ENCODE peak calls at places on chromosomes 16 and 17, in eight cellular contexts. One of them, this sample, is unnamed.

GRCh38 chr17:8494021-8494420 is 58.3 kb downstream of the NDEL1 start:
- DNase-seq in fibroblast of pulmonary artery: no peak
- DNase-seq in AG09309: no peak
- DNase-seq in foreskin fibroblast: no peak
- DNase-seq in ascending aorta: no peak
- DNase-seq in sigmoid colon: no peak
- DNase-seq in H9: no peak
- DNase-seq in psoas muscle: no peak
- DNase-seq in this sample: no peak

GRCh38 chr17:73765824-73766563 is 121.7 kb upstream of the SDK2 start:
- DNase-seq in AG09309: no peak
- DNase-seq in sigmoid colon: no peak
- DNase-seq in ascending aorta: no peak
- DNase-seq in fibroblast of pulmonary artery: no peak
- DNase-seq in H9: no peak
- DNase-seq in foreskin fibroblast: no peak
- DNase-seq in psoas muscle: no peak
- DNase-seq in this sample: no peak

GRCh38 chr17:32609085-32609484 is 122.3 kb downstream of the CDK5R1 start:
- DNase-seq in fibroblast of pulmonary artery: peak
- DNase-seq in sigmoid colon: no peak
- DNase-seq in psoas muscle: peak
- DNase-seq in foreskin fibroblast: no peak
- DNase-seq in ascending aorta: no peak
- DNase-seq in H9: no peak
- DNase-seq in AG09309: no peak
- DNase-seq in this sample: peak

GRCh38 chr17:78684026-78684425 is 98.0 kb downstream of the CYTH1 start:
- DNase-seq in sigmoid colon: no peak
- DNase-seq in psoas muscle: no peak
- DNase-seq in foreskin fibroblast: no peak
- DNase-seq in H9: peak
- DNase-seq in AG09309: no peak
- DNase-seq in fibroblast of pulmonary artery: no peak
- DNase-seq in ascending aorta: no peak
- DNase-seq in this sample: no peak

GRCh38 chr17:57645950-57646686 is 99.0 kb downstream of the CCDC182 start:
- DNase-seq in AG09309: no peak
- DNase-seq in foreskin fibroblast: no peak
- DNase-seq in psoas muscle: no peak
- DNase-seq in H9: no peak
- DNase-seq in fibroblast of pulmonary artery: no peak
- DNase-seq in sigmoid colon: no peak
- DNase-seq in ascending aorta: no peak
- DNase-seq in this sample: no peak

GRCh38 chr16:3578121-3578520 is 918 bp upstream of the NLRC3 start:
- DNase-seq in AG09309: no peak
- DNase-seq in foreskin fibroblast: no peak
- DNase-seq in ascending aorta: no peak
- DNase-seq in psoas muscle: peak
- DNase-seq in H9: no peak
- DNase-seq in fibroblast of pulmonary artery: no peak
- DNase-seq in sigmoid colon: no peak
- DNase-seq in this sample: no peak

GRCh38 chr16:74950511-74950910 is 34.4 kb downstream of the WDR59 start:
- DNase-seq in H9: no peak
- DNase-seq in AG09309: no peak
- DNase-seq in sigmoid colon: no peak
- DNase-seq in foreskin fibroblast: no peak
- DNase-seq in psoas muscle: no peak
- DNase-seq in ascending aorta: no peak
- DNase-seq in fibroblast of pulmonary artery: no peak
- DNase-seq in this sample: no peak

GRCh38 chr16:85123891-85124635 is 11.8 kb upstream of the CIBAR2 start:
- DNase-seq in fibroblast of pulmonary artery: peak
- DNase-seq in sigmoid colon: peak
- DNase-seq in foreskin fibroblast: peak
- DNase-seq in H9: peak
- DNase-seq in psoas muscle: peak
- DNase-seq in ascending aorta: peak
- DNase-seq in AG09309: peak
- DNase-seq in this sample: peak

GRCh38 chr16:85153656-85154091 is 41.4 kb upstream of the CIBAR2 start:
- DNase-seq in H9: no peak
- DNase-seq in sigmoid colon: no peak
- DNase-seq in AG09309: no peak
- DNase-seq in foreskin fibroblast: no peak
- DNase-seq in ascending aorta: no peak
- DNase-seq in psoas muscle: peak
- DNase-seq in fibroblast of pulmonary artery: no peak
- DNase-seq in this sample: no peak

GRCh38 chr17:39617446-39618251 is 9.1 kb upstream of the PPP1R1B start:
- DNase-seq in H9: no peak
- DNase-seq in AG09309: no peak
- DNase-seq in fibroblast of pulmonary artery: peak
- DNase-seq in ascending aorta: no peak
- DNase-seq in psoas muscle: peak
- DNase-seq in sigmoid colon: peak
- DNase-seq in foreskin fibroblast: peak
- DNase-seq in this sample: peak

GRCh38 chr16:1003551-1004347 is 22.2 kb downstream of the SOX8 start:
- DNase-seq in foreskin fibroblast: no peak
- DNase-seq in H9: no peak
- DNase-seq in psoas muscle: no peak
- DNase-seq in sigmoid colon: no peak
- DNase-seq in ascending aorta: no peak
- DNase-seq in AG09309: no peak
- DNase-seq in fibroblast of pulmonary artery: no peak
- DNase-seq in this sample: peak

GRCh38 chr16:27495191-27495590 is 54.5 kb downstream of the GTF3C1 start:
- DNase-seq in ascending aorta: no peak
- DNase-seq in foreskin fibroblast: peak
- DNase-seq in fibroblast of pulmonary artery: peak
- DNase-seq in psoas muscle: no peak
- DNase-seq in H9: no peak
- DNase-seq in sigmoid colon: peak
- DNase-seq in AG09309: no peak
- DNase-seq in this sample: no peak

GRCh38 chr17:55527520-55528118 is 16.4 kb upstream of the SMIM36 start:
- DNase-seq in psoas muscle: no peak
- DNase-seq in ascending aorta: no peak
- DNase-seq in foreskin fibroblast: peak
- DNase-seq in H9: peak
- DNase-seq in AG09309: peak
- DNase-seq in fibroblast of pulmonary artery: peak
- DNase-seq in sigmoid colon: no peak
- DNase-seq in this sample: peak
- TF ChIP-seq CTCF in psoas muscle: peak
- TF ChIP-seq CTCF in ascending aorta: no peak
- TF ChIP-seq CTCF in foreskin fibroblast: peak
- TF ChIP-seq CTCF in H9: peak
- TF ChIP-seq CTCF in AG09309: peak
- TF ChIP-seq CTCF in fibroblast of pulmonary artery: peak
- TF ChIP-seq CTCF in sigmoid colon: peak
- TF ChIP-seq CTCF in this sample: peak

DNA sequence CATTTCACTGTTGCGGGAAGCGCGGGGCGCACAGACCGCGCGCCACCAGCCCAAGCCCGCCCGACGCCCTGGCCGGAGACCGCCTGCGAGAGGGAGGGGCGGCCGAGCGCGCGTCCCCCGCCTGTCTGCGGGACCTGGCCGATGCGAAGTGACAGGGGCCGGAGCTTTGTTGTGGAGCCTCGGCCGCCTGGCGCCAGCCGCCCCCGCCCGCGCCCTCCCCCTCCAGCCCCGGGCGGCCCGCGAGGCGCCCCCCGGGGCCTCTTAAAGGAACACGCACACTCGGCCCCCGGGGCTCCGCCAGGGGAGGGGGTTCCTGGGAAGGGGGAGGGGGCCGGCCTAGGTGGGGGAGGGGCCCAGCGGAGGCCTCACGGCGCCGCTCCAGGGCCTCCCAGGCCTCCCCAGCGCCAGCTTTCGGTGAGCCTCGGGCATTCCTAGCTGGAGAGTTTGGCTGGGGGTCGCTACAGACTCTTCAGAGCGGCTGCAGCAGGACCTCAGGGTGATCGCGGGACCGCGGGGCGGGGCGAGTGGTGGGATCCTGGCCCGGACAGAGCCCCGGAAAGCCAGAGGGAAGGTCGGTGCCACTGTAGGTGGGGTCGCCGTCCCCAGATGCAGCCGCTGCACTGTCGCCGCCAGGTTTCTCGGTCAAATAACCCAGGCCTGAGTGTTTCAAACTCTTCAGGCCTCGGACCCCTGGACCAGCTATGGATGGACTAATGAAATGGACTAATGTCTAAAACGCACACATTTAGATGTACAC is 2.4 kb upstream of the TBX2 start:
- DNase-seq in psoas muscle: peak
- DNase-seq in AG09309: no peak
- DNase-seq in ascending aorta: no peak
- DNase-seq in sigmoid colon: no peak
- DNase-seq in H9: peak
- DNase-seq in fibroblast of pulmonary artery: no peak
- DNase-seq in foreskin fibroblast: peak
- DNase-seq in this sample: no peak
- TF ChIP-seq CTCF in psoas muscle: no peak
- TF ChIP-seq CTCF in AG09309: no peak
- TF ChIP-seq CTCF in ascending aorta: no peak
- TF ChIP-seq CTCF in sigmoid colon: no peak
- TF ChIP-seq CTCF in H9: no peak
- TF ChIP-seq CTCF in fibroblast of pulmonary artery: no peak
- TF ChIP-seq CTCF in foreskin fibroblast: peak
- TF ChIP-seq CTCF in this sample: no peak

DNA sequence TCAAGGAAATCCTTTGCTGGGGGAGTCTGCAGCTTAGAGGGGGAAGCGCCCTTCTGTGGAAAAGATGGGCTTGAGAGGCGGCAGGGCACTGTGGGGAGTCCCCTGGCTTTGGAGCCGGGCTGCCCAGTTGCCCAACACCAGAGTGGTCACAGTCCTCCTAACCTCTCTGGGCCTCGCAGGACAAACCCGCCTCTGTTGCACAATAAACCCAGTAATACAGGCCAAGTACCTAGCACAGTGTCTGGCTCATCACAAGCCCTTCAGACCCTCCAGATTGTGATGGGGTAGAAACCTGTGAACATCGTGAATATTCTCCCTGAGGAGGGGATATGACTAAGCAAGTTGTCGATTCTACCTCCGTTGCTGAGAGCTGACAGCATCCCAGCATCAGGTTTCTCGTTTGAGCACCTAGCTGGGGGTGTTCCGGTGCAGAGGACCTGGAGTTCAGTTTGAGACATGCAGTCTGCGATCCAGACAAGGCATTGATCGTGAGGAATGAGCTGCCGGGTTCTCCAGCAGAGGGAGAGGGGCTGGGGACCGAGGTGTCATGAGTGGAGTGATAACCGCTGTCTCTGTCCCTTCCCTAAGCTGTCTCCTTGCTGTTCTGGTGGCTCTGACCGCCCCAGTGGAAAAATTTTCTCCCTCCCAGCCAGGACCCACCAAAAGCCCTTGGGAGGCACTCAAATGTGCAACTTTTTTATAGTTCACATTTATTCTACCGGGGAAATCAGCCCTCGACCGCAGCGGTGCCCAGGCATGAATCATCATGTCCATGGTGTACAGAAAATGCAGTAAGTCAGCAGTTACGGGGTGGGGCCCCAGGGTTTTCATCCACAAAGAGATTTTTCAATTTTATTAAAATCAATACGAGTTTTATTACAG is 161.9 kb downstream of the WSCD1 start:
- DNase-seq in ascending aorta: no peak
- DNase-seq in psoas muscle: no peak
- DNase-seq in H9: peak
- DNase-seq in sigmoid colon: no peak
- DNase-seq in foreskin fibroblast: peak
- DNase-seq in AG09309: no peak
- DNase-seq in fibroblast of pulmonary artery: no peak
- DNase-seq in this sample: peak
- TF ChIP-seq CTCF in ascending aorta: no peak
- TF ChIP-seq CTCF in psoas muscle: no peak
- TF ChIP-seq CTCF in H9: no peak
- TF ChIP-seq CTCF in sigmoid colon: no peak
- TF ChIP-seq CTCF in foreskin fibroblast: no peak
- TF ChIP-seq CTCF in AG09309: no peak
- TF ChIP-seq CTCF in fibroblast of pulmonary artery: no peak
- TF ChIP-seq CTCF in this sample: no peak

DNA sequence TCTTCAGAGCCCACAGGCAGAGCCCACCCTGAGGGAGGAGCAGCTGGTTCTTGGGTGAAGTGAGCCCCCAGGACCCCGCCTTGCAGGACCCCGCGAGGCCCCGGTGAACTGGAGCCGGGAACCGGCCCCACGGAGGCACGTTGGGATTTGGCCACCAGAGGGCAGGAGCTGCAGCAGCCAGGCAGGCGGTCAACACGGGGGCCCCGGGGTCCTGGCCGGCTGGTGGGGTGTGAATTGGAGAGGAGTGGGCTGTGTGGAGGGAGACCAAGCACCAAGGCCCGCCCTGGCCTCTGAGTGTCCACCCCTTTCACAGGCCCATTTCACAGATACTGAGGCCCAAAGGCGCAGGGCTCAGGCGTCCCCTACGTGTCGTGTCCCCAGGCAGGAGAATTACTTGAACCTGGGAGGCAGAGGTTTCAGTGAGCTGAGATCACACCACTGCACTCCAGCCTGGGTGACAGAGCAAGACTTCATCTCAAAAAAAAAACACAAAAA is 2.2 kb downstream of the DPEP1 start:
- DNase-seq in psoas muscle: no peak
- DNase-seq in sigmoid colon: no peak
- DNase-seq in H9: peak
- DNase-seq in foreskin fibroblast: peak
- DNase-seq in ascending aorta: no peak
- DNase-seq in fibroblast of pulmonary artery: no peak
- DNase-seq in AG09309: no peak
- DNase-seq in this sample: no peak
- TF ChIP-seq CTCF in psoas muscle: peak
- TF ChIP-seq CTCF in sigmoid colon: no peak
- TF ChIP-seq CTCF in H9: peak
- TF ChIP-seq CTCF in foreskin fibroblast: peak
- TF ChIP-seq CTCF in ascending aorta: peak
- TF ChIP-seq CTCF in fibroblast of pulmonary artery: peak
- TF ChIP-seq CTCF in AG09309: peak
- TF ChIP-seq CTCF in this sample: peak

GRCh38 chr16:50884066-50884860 is 142.4 kb downstream of the CYLD start:
- DNase-seq in AG09309: no peak
- DNase-seq in fibroblast of pulmonary artery: no peak
- DNase-seq in sigmoid colon: no peak
- DNase-seq in psoas muscle: no peak
- DNase-seq in ascending aorta: no peak
- DNase-seq in H9: peak
- DNase-seq in foreskin fibroblast: no peak
- DNase-seq in this sample: peak
- TF ChIP-seq CTCF in AG09309: no peak
- TF ChIP-seq CTCF in fibroblast of pulmonary artery: peak
- TF ChIP-seq CTCF in sigmoid colon: no peak
- TF ChIP-seq CTCF in psoas muscle: no peak
- TF ChIP-seq CTCF in ascending aorta: no peak
- TF ChIP-seq CTCF in H9: peak
- TF ChIP-seq CTCF in foreskin fibroblast: no peak
- TF ChIP-seq CTCF in this sample: peak

This sample was measured in MCF 10A.